ENCODE peak calls at places on chromosomes 4 and X, in seven cellular contexts. M is MM.1S, F is GM23338, B is endothelial cell of umbilical vein, A is HepG2, N is SK-N-SH, I is fibroblast of lung. P is an unnamed sample.

GRCh38 chr4:183256756-183257385 is 63.2 kb downstream of the CLDN22 start:
- DNase-seq in M (peak; percentile 34), F (peak; percentile 72), B (peak; percentile 45), A (peak; percentile 40), N (peak; percentile 70), I (peak; percentile 59), P (no peak)

GRCh38 chr4:88216395-88216794 is 58.0 kb upstream of the ABCG2 start:
- DNase-seq in M (no peak), F (no peak), B (no peak), A (peak; percentile 84), N (no peak), I (no peak), P (no peak)

GRCh38 chrX:40176979-40177430 is 79.2 kb upstream of the BCOR start:
- DNase-seq in M (peak; percentile 42), F (peak; percentile 26), B (peak; percentile 20), A (peak; percentile 50), N (peak; percentile 65), I (no peak), P (no peak)

GRCh38 chrX:80876877-80877276 is 67.2 kb upstream of the BRWD3 start:
- DNase-seq in M (peak; percentile 48), F (peak; percentile 43), B (peak; percentile 8), A (peak; percentile 7), N (peak; percentile 12), I (peak; percentile 56), P (no peak)

GRCh38 chr4:100525689-100526088 is 7.9 kb upstream of the EMCN start:
- DNase-seq in M (no peak), F (no peak), B (no peak), A (no peak), N (no peak), I (no peak), P (no peak)

GRCh38 chr4:7050481-7051143 is 7.4 kb downstream of the TADA2B start:
- DNase-seq in M (no peak), F (no peak), B (no peak), A (no peak), N (no peak), I (no peak), P (no peak)

GRCh38 chr4:99628040-99628439 is 29.6 kb downstream of the C4orf54 start:
- DNase-seq in M (no peak), F (no peak), B (no peak), A (no peak), N (no peak), I (no peak), P (no peak)

GRCh38 chr4:104394409-104394813 is 100.3 kb downstream of the CXXC4 start:
- DNase-seq in M (no peak), F (peak; percentile 26), B (no peak), A (no peak), N (peak; percentile 10), I (no peak), P (no peak)

GRCh38 chr4:184695178-184695896 is 38.6 kb downstream of the CENPU start:
- DNase-seq in M (no peak), F (no peak), B (no peak), A (no peak), N (no peak), I (peak; percentile 11), P (no peak)

GRCh38 chr4:76539979-76540378 is 105.0 kb downstream of the SHROOM3 start:
- DNase-seq in M (no peak), F (no peak), B (no peak), A (no peak), N (no peak), I (no peak), P (no peak)

GRCh38 chr4:3451956-3452355 is 10.2 kb downstream of the HGFAC start:
- DNase-seq in M (no peak), F (no peak), B (peak; percentile 34), A (no peak), N (no peak), I (peak; percentile 78), P (no peak)

GRCh38 chrX:83469551-83469950 is 38.5 kb upstream of the POU3F4 start:
- DNase-seq in M (peak; percentile 62), F (peak; percentile 25), B (no peak), A (peak; percentile 6), N (peak; percentile 15), I (no peak), P (no peak)

GRCh38 chr4:120557372-120557771 is 365.2 kb downstream of the PRDM5 start:
- DNase-seq in M (no peak), F (no peak), B (no peak), A (no peak), N (no peak), I (peak; percentile 51), P (no peak)

GRCh38 chr4:80265571-80266266 is 745 bp upstream of the FGF5 start:
- DNase-seq in M (no peak), F (peak; percentile 33), B (peak; percentile 65), A (no peak), N (peak; percentile 64), I (peak; percentile 82), P (no peak)

GRCh38 chr4:76589872-76590846 is 155.1 kb downstream of the SHROOM3 start:
- DNase-seq in M (no peak), F (peak; percentile 98), B (no peak), A (peak; percentile 52), N (peak; percentile 34), I (peak; percentile 83), P (peak; percentile 82)

GRCh38 chrX:118727686-118728339 is 407 bp downstream of the IL13RA1 start:
- DNase-seq in M (no peak), F (no peak), B (peak; percentile 55), A (peak; percentile 10), N (no peak), I (peak; percentile 21), P (peak; percentile 48)

GRCh38 chr4:82823062-82823461 is 24.5 kb upstream of the SCD5 start:
- DNase-seq in M (no peak), F (no peak), B (no peak), A (no peak), N (no peak), I (no peak), P (no peak)

GRCh38 chr4:148034821-148035220 is 302.9 kb downstream of the ARHGAP10 start:
- DNase-seq in M (no peak), F (no peak), B (no peak), A (no peak), N (no peak), I (no peak), P (no peak)

GRCh38 chr4:32423267-32423666 is 1703.1 kb downstream of the PCDH7 start:
- DNase-seq in M (no peak), F (no peak), B (no peak), A (no peak), N (no peak), I (no peak), P (no peak)
- H3K4me2 ChIP-seq in M (no peak overlapping the region), F (no peak overlapping the region), B (no peak overlapping the region), A (no peak overlapping the region), N (no peak overlapping the region), I (no peak overlapping the region), P (no peak overlapping the region)

GRCh38 chr4:96312049-96312685 is 472.3 kb downstream of the PDHA2 start:
- DNase-seq in M (no peak), F (no peak), B (peak; percentile 23), A (no peak), N (no peak), I (peak; percentile 1), P (no peak)
- H3K79me2 ChIP-seq in M (no peaks in the 10 kb centered on the region), F (no peaks in the 10 kb centered on the region), B (no peaks in the 10 kb centered on the region), A (no peaks in the 10 kb centered on the region), N (no peaks in the 10 kb centered on the region), I (no peaks in the 10 kb centered on the region), P (no peaks in the 10 kb centered on the region)

GRCh38 chrX:11408783-11409182 is 115.6 kb downstream of the AMELX start:
- DNase-seq in M (no peak), F (no peak), B (no peak), A (no peak), N (no peak), I (no peak), P (no peak)
- H3K4me2 ChIP-seq in M (no peak overlapping the region), F (no peak overlapping the region), B (no peak overlapping the region), A (no peak overlapping the region), N (no peak overlapping the region), I (no peak overlapping the region), P (no peak overlapping the region)

GRCh38 chr4:139077567-139078355 is 62.2 kb downstream of the NOCT start:
- DNase-seq in M (no peak), F (no peak), B (no peak), A (no peak), N (no peak), I (no peak), P (no peak)

GRCh38 chr4:139078926-139079325 is 63.3 kb downstream of the NOCT start:
- DNase-seq in M (no peak), F (no peak), B (no peak), A (no peak), N (no peak), I (no peak), P (no peak)

GRCh38 chr4:139076016-139076744 is 60.6 kb downstream of the NOCT start:
- DNase-seq in M (no peak), F (no peak), B (no peak), A (no peak), N (no peak), I (no peak), P (no peak)
- H3K79me2 ChIP-seq in M (peaks cover 99% of the 10 kb centered on the region), F (peaks cover 82% of the 10 kb centered on the region), B (peaks cover 75% of the 10 kb centered on the region), A (peaks cover 70% of the 10 kb centered on the region), N (peaks cover 95% of the 10 kb centered on the region), I (peaks cover 61% of the 10 kb centered on the region), P (peaks cover 82% of the 10 kb centered on the region)

DNA sequence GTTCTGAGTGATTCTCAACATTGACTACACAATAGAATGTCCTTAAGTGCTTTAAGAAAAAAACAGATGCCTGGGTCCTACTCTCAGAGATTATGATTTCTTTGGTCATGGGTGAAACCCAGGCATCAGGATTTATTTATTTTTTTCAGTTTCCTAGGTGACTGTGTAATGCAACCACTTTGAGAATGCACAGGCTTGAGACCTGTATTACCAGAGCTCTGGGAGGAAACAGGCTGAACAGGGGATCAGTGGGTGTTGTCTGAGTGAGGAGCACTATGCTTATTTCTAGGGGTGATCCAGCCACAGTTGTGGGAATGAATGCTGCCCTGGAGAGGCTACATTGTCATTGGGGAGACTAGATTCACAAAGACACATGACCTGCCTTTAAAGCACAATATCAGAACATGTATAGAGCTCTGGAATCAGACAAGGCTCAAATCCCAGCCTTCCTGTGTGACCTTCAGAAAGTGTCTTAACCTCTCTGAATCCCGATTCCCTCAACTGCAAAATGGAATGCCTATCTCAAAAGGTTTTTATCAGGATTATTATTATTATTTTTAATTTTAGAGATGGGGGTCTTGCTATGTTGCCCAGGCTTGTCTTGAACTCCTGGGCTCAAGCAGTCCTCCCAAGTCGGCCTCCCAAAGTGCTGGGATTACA is 61.6 kb upstream of the PRPS1 start:
- DNase-seq in M (no peak), F (peak; percentile 33), B (no peak), A (no peak), N (no peak), I (no peak), P (no peak)
- H3K4me2 ChIP-seq in M (no peak overlapping the region), F (no peak overlapping the region), B (no peak overlapping the region), A (peak overlapping the region; percentile 60), N (no peak overlapping the region), I (no peak overlapping the region), P (no peak overlapping the region)

GRCh38 chr4:125323547-125324100 is 8.9 kb downstream of the FAT4 start:
- DNase-seq in M (no peak), F (no peak), B (peak; percentile 88), A (no peak), N (no peak), I (peak; percentile 51), P (peak; percentile 50)
- H3K79me2 ChIP-seq in M (no peaks in the 10 kb centered on the region), F (no peaks in the 10 kb centered on the region), B (peaks cover 58% of the 10 kb centered on the region), A (no peaks in the 10 kb centered on the region), N (peaks cover 75% of the 10 kb centered on the region), I (peaks cover 2% of the 10 kb centered on the region), P (no peaks in the 10 kb centered on the region)

GRCh38 chr4:156999175-156999517 is 27.5 kb upstream of the PDGFC start:
- DNase-seq in M (no peak), F (peak; percentile 24), B (peak; percentile 98), A (peak; percentile 79), N (no peak), I (peak; percentile 99), P (peak; percentile 85)
- H3K4me2 ChIP-seq in M (no peak overlapping the region), F (no peak overlapping the region), B (peak overlapping the region; percentile 68), A (no peak overlapping the region), N (peak overlapping the region; percentile 36), I (peak overlapping the region; percentile 64), P (peak overlapping the region; percentile 60)